ENCODE peak calls at places on chromosomes 3 and 15, in four cellular contexts. One of them, this sample, is unnamed.

GRCh38 chr15:70853270-70853854 is 595 bp downstream of the LARP6 start:
- DNase-seq in dorsolateral prefrontal cortex: peak
- DNase-seq in A549: peak
- DNase-seq in fibroblast of pulmonary artery: peak
- DNase-seq in this sample: peak

GRCh38 chr3:44926921-44927320 is 49.1 kb downstream of the ZDHHC3 start:
- DNase-seq in dorsolateral prefrontal cortex: no peak
- DNase-seq in A549: no peak
- DNase-seq in fibroblast of pulmonary artery: no peak
- DNase-seq in this sample: no peak

GRCh38 chr3:186976802-186977201 is 46.5 kb downstream of the ST6GAL1 start:
- DNase-seq in dorsolateral prefrontal cortex: no peak
- DNase-seq in A549: no peak
- DNase-seq in fibroblast of pulmonary artery: no peak
- DNase-seq in this sample: no peak

GRCh38 chr3:134087046-134087974 is 57.6 kb upstream of the SLCO2A1 start:
- DNase-seq in dorsolateral prefrontal cortex: no peak
- DNase-seq in A549: no peak
- DNase-seq in fibroblast of pulmonary artery: no peak
- DNase-seq in this sample: no peak

GRCh38 chr3:123064914-123065313 is 1.9 kb upstream of the PDIA5 start:
- DNase-seq in dorsolateral prefrontal cortex: no peak
- DNase-seq in A549: no peak
- DNase-seq in fibroblast of pulmonary artery: no peak
- DNase-seq in this sample: no peak

GRCh38 chr3:124812291-124813265 is 74.6 kb downstream of the ITGB5 start:
- DNase-seq in dorsolateral prefrontal cortex: peak
- DNase-seq in A549: peak
- DNase-seq in fibroblast of pulmonary artery: peak
- DNase-seq in this sample: peak

GRCh38 chr3:147113293-147114045 is 292.9 kb downstream of the ZIC4 start:
- DNase-seq in dorsolateral prefrontal cortex: no peak
- DNase-seq in A549: no peak
- DNase-seq in fibroblast of pulmonary artery: peak
- DNase-seq in this sample: peak

GRCh38 chr3:89038864-89039263 is 68.6 kb upstream of the EPHA3 start:
- DNase-seq in dorsolateral prefrontal cortex: no peak
- DNase-seq in A549: no peak
- DNase-seq in fibroblast of pulmonary artery: peak
- DNase-seq in this sample: peak

GRCh38 chr15:62894322-62895085 is 148.0 kb upstream of the TPM1 start:
- DNase-seq in dorsolateral prefrontal cortex: no peak
- DNase-seq in A549: no peak
- DNase-seq in fibroblast of pulmonary artery: no peak
- DNase-seq in this sample: no peak

GRCh38 chr15:78989701-78990248 is 44.9 kb upstream of the CTSH start:
- DNase-seq in dorsolateral prefrontal cortex: no peak
- DNase-seq in A549: no peak
- DNase-seq in fibroblast of pulmonary artery: no peak
- DNase-seq in this sample: no peak

GRCh38 chr3:45776291-45776576 is 20.1 kb downstream of the SLC6A20 start:
- DNase-seq in dorsolateral prefrontal cortex: no peak
- DNase-seq in A549: no peak
- DNase-seq in fibroblast of pulmonary artery: no peak
- DNase-seq in this sample: no peak

GRCh38 chr3:127691974-127692373 is 19.2 kb downstream of the ABTB1 start:
- DNase-seq in dorsolateral prefrontal cortex: no peak
- DNase-seq in A549: no peak
- DNase-seq in fibroblast of pulmonary artery: no peak
- DNase-seq in this sample: no peak

GRCh38 chr3:49646236-49646635 is 27.9 kb upstream of the APEH start:
- DNase-seq in dorsolateral prefrontal cortex: no peak
- DNase-seq in A549: no peak
- DNase-seq in fibroblast of pulmonary artery: no peak
- DNase-seq in this sample: no peak

GRCh38 chr15:77975332-77976119 is 102.0 kb downstream of the TBC1D2B start:
- DNase-seq in dorsolateral prefrontal cortex: peak
- DNase-seq in A549: no peak
- DNase-seq in fibroblast of pulmonary artery: no peak
- DNase-seq in this sample: no peak

GRCh38 chr3:16668776-16669545 is 63.7 kb upstream of the DAZL start:
- DNase-seq in dorsolateral prefrontal cortex: peak
- DNase-seq in A549: no peak
- DNase-seq in fibroblast of pulmonary artery: no peak
- DNase-seq in this sample: peak

GRCh38 chr3:28057548-28057947 is 183.9 kb upstream of the CMC1 start:
- DNase-seq in dorsolateral prefrontal cortex: no peak
- DNase-seq in A549: no peak
- DNase-seq in fibroblast of pulmonary artery: no peak
- DNase-seq in this sample: no peak

GRCh38 chr15:76201536-76202255 is 109.6 kb downstream of the ETFA start:
- DNase-seq in dorsolateral prefrontal cortex: no peak
- DNase-seq in A549: no peak
- DNase-seq in fibroblast of pulmonary artery: no peak
- DNase-seq in this sample: no peak

GRCh38 chr3:134027631-134028030 is 2.1 kb downstream of the SLCO2A1 start:
- DNase-seq in dorsolateral prefrontal cortex: no peak
- DNase-seq in A549: no peak
- DNase-seq in fibroblast of pulmonary artery: no peak
- DNase-seq in this sample: no peak

GRCh38 chr15:73065114-73065513 is 12.9 kb downstream of the NEO1 start:
- DNase-seq in dorsolateral prefrontal cortex: no peak
- DNase-seq in A549: no peak
- DNase-seq in fibroblast of pulmonary artery: no peak
- DNase-seq in this sample: no peak

GRCh38 chr3:195914648-195915473 is 6.5 kb upstream of the TNK2 start:
- DNase-seq in dorsolateral prefrontal cortex: peak
- DNase-seq in A549: peak
- DNase-seq in fibroblast of pulmonary artery: peak
- DNase-seq in this sample: peak

GRCh38 chr3:121819236-121819635 is 15.6 kb downstream of the IQCB1 start:
- DNase-seq in dorsolateral prefrontal cortex: no peak
- DNase-seq in A549: no peak
- DNase-seq in fibroblast of pulmonary artery: no peak
- DNase-seq in this sample: no peak

GRCh38 chr3:71978150-71978721 is 193.3 kb upstream of the PROK2 start:
- DNase-seq in dorsolateral prefrontal cortex: no peak
- DNase-seq in A549: no peak
- DNase-seq in fibroblast of pulmonary artery: no peak
- DNase-seq in this sample: no peak

GRCh38 chr15:83106994-83107840 is at the start of gene TM6SF1:
- DNase-seq in dorsolateral prefrontal cortex: peak
- DNase-seq in A549: no peak
- DNase-seq in fibroblast of pulmonary artery: no peak
- DNase-seq in this sample: no peak

GRCh38 chr15:96042734-96043224 is 287.7 kb upstream of the NR2F2 start:
- DNase-seq in dorsolateral prefrontal cortex: no peak
- DNase-seq in A549: no peak
- DNase-seq in fibroblast of pulmonary artery: no peak
- DNase-seq in this sample: no peak

GRCh38 chr3:139935071-139935865 is at the start of gene CLSTN2:
- DNase-seq in dorsolateral prefrontal cortex: peak
- DNase-seq in A549: peak
- DNase-seq in fibroblast of pulmonary artery: peak
- DNase-seq in this sample: peak

GRCh38 chr3:170429050-170429449 is 10.4 kb downstream of the CLDN11 start:
- DNase-seq in dorsolateral prefrontal cortex: no peak
- DNase-seq in A549: no peak
- DNase-seq in fibroblast of pulmonary artery: peak
- DNase-seq in this sample: peak

GRCh38 chr3:100865442-100865841 is 127.8 kb downstream of the ABI3BP start:
- DNase-seq in dorsolateral prefrontal cortex: no peak
- DNase-seq in A549: no peak
- DNase-seq in fibroblast of pulmonary artery: peak
- DNase-seq in this sample: peak
- H3K4me3 ChIP-seq in dorsolateral prefrontal cortex: no peak
- H3K4me3 ChIP-seq in A549: no peak
- H3K4me3 ChIP-seq in fibroblast of pulmonary artery: no peak
- H3K4me3 ChIP-seq in this sample: no peak

DNA sequence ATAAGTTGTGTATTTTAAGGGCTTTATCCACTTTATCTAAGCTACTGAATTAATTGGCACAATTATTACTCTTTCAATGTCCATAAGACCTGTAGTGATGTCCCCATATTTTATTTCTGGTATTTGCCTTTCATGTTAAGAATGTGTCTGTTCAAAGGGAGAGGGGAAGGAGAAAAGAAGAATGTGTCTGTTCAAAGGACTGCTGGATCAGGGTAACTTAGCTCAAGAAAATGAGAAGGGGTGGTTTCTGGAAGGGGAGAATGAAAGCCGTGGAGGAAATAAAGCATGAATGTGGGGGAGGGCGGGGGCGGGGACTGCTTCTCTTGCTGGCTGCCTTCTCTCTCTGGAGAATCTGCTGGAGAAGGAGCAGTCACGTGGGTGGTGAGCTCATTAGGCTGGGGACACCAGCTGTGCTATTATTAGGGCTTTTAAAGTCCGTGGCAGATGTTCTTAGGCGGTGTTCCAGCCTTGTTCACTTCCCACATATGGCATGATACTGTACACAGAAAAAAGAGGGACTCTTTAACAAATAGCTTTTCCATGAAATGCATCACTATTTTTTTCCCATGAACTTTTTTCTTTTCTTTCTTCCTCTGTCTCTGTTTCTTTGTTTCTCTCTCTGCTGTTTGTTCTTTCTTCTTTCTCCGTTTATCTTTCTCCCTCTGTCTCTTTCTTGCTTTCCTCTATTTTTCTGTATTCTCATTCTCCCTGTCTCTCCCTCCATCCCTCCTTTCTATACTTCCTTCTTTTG is 63.7 kb upstream of the ULK4 start:
- DNase-seq in dorsolateral prefrontal cortex: peak
- DNase-seq in A549: peak
- DNase-seq in fibroblast of pulmonary artery: peak
- DNase-seq in this sample: peak
- H3K4me3 ChIP-seq in dorsolateral prefrontal cortex: no peak
- H3K4me3 ChIP-seq in A549: peak
- H3K4me3 ChIP-seq in fibroblast of pulmonary artery: peak
- H3K4me3 ChIP-seq in this sample: peak

GRCh38 chr3:190325923-190326322 is 3.7 kb upstream of the CLDN1 start:
- DNase-seq in dorsolateral prefrontal cortex: no peak
- DNase-seq in A549: no peak
- DNase-seq in fibroblast of pulmonary artery: peak
- DNase-seq in this sample: peak
- H3K4me3 ChIP-seq in dorsolateral prefrontal cortex: no peak
- H3K4me3 ChIP-seq in A549: no peak
- H3K4me3 ChIP-seq in fibroblast of pulmonary artery: no peak
- H3K4me3 ChIP-seq in this sample: no peak

DNA sequence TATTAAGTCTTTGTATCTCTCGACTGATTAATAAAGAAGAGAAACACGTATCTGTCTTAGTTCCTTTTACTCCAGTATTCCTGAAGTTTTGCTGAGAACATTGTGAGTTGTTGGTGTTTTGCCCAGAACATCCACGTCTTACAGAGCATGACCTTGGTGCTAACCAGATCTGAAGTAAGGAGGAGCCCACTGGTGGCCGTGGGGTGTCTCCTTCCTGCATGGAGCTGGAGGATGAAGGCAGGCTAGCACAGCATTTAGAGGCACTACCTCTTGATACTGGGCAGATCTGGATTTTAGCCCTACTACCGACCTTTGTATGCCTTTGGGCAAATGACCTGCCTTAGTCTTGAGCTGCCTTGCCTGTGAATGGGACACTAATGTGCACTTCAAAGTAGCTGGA is 28.9 kb upstream of the ESYT3 start:
- DNase-seq in dorsolateral prefrontal cortex: no peak
- DNase-seq in A549: no peak
- DNase-seq in fibroblast of pulmonary artery: no peak
- DNase-seq in this sample: no peak
- H3K4me3 ChIP-seq in dorsolateral prefrontal cortex: no peak
- H3K4me3 ChIP-seq in A549: no peak
- H3K4me3 ChIP-seq in fibroblast of pulmonary artery: no peak
- H3K4me3 ChIP-seq in this sample: no peak

DNA sequence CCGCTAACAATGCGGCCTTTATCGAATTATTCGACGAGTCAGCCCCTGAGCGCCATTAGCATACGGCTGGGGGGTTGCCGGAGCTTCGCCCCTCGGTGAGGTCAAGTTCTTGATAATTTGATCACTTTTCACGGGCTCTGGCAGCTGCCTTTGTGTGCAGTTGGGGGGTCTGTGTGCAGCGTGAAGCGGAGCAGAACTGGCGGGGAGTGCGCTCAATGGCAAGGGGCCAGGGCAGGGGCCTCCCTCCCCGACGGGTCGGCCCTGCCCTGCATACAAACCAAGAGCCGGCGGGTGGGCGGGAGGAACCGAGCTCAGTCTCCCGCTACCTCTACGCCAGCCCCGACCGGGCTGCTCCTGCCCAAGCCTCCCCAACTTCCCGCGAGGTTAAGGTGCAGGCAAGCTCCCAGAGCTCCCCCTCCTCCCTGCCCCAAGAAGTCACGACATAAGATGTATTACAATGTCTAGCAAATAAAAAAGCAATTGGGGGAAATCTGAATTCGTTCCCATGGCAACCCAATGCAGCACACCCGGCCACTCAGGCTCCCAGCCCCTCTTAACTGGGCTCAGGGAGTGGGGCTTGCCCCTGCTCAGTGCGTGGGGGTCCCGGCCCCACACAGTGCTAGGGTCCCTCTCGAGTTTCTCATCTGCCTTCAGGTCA is 34.1 kb upstream of the POLG start:
- DNase-seq in dorsolateral prefrontal cortex: peak
- DNase-seq in A549: no peak
- DNase-seq in fibroblast of pulmonary artery: no peak
- DNase-seq in this sample: no peak
- H3K4me3 ChIP-seq in dorsolateral prefrontal cortex: peak
- H3K4me3 ChIP-seq in A549: no peak
- H3K4me3 ChIP-seq in fibroblast of pulmonary artery: no peak
- H3K4me3 ChIP-seq in this sample: no peak

This sample was measured in AG10803.